ENCODE peak calls at places on chromosomes 7 and 10, in four cellular contexts. Z, C, L and D are unnamed samples.
A peak's percentile ranks its signal among the peaks of the same experiment; 100 is the strongest.

GRCh38 chr7:27175005-27175625 is 995 bp upstream of the HOXA10 start:
- DNase-seq in C (no peak), Z (peak; percentile 14), L (peak; percentile 76), D (no peak)

GRCh38 chr10:102713483-102713813 is 749 bp downstream of the ARL3 start:
- DNase-seq in Z (no peak), L (no peak), C (no peak), D (no peak)

GRCh38 chr10:70513848-70514309 is 35.3 kb downstream of the PALD1 start:
- DNase-seq in Z (no peak), L (no peak), C (no peak), D (peak; percentile 79)

GRCh38 chr7:36764929-36765328 is 40.6 kb upstream of the AOAH start:
- DNase-seq in Z (no peak), C (no peak), L (no peak), D (no peak)

GRCh38 chr10:23780331-23780730 is 341.5 kb downstream of the OTUD1 start:
- DNase-seq in Z (no peak), C (no peak), L (no peak), D (no peak)

GRCh38 chr7:127361736-127362135 is 30.8 kb downstream of the ZNF800 start:
- DNase-seq in C (no peak), Z (no peak), L (no peak), D (no peak)

GRCh38 chr7:45890902-45891461 is 2.7 kb downstream of the IGFBP1 start:
- DNase-seq in Z (no peak), C (peak; percentile 49), L (no peak), D (peak; percentile 21)

GRCh38 chr7:101733713-101734475 is 83.5 kb upstream of the CUX1 start:
- DNase-seq in Z (peak; percentile 58), L (no peak), C (peak; percentile 84), D (peak; percentile 74)

GRCh38 chr7:88095-88926 is 104.1 kb upstream of the FAM20C start:
- DNase-seq in Z (no peak), L (no peak), C (peak; percentile 53), D (no peak)

GRCh38 chr7:57367171-57367570 is 82.8 kb upstream of the ZNF716 start:
- DNase-seq in Z (no peak), L (no peak), C (no peak), D (no peak)

GRCh38 chr7:96178581-96178980 is 143.3 kb downstream of the SLC25A13 start:
- DNase-seq in C (peak; percentile 19), Z (no peak), L (no peak), D (no peak)

GRCh38 chr7:106001196-106001595 is 38.1 kb downstream of the CDHR3 start:
- DNase-seq in Z (no peak), L (no peak), C (no peak), D (no peak)

GRCh38 chr7:19561121-19561805 is 147.6 kb downstream of the POLR1F start:
- DNase-seq in C (no peak), L (no peak), Z (no peak), D (no peak)

GRCh38 chr7:129606801-129607200 is 4.7 kb upstream of the NRF1 start:
- DNase-seq in C (no peak), Z (no peak), L (no peak), D (peak; percentile 48)

GRCh38 chr10:117197189-117197588 is at the start of gene KCNK18:
- DNase-seq in L (no peak), C (no peak), Z (no peak), D (no peak)

GRCh38 chr10:99522078-99522479 is 10.7 kb upstream of the NKX2-3 start:
- DNase-seq in Z (no peak), L (no peak), C (peak; percentile 64), D (no peak)

GRCh38 chr10:130179640-130180039 is 43.4 kb downstream of the GLRX3 start:
- DNase-seq in C (peak; percentile 81), L (no peak), Z (no peak), D (peak; percentile 46)

GRCh38 chr10:101233443-101233842 is 4.2 kb upstream of the LBX1 start:
- DNase-seq in C (no peak), Z (no peak), L (no peak), D (no peak)

GRCh38 chr7:26959290-26959689 is 94.9 kb upstream of the SKAP2 start:
- DNase-seq in L (no peak), C (no peak), Z (no peak), D (no peak)

GRCh38 chr10:119025336-119025735 is 4.2 kb upstream of the NANOS1 start:
- DNase-seq in C (no peak), Z (peak; percentile 36), L (peak; percentile 89), D (no peak)
- TF ChIP-seq CTCF in C (no peak), Z (no peak), L (no peak), D (no peak)

GRCh38 chr10:93445097-93445960 is 36.8 kb downstream of the MYOF start:
- DNase-seq in Z (peak; percentile 87), C (peak; percentile 97), L (peak; percentile 98), D (peak; percentile 67)
- H3K4me3 ChIP-seq in Z (no peak overlapping the region), C (no peak overlapping the region), L (no peak overlapping the region), D (no peak overlapping the region)

GRCh38 chr10:76024460-76025123 is 593.2 kb downstream of the LRMDA start:
- DNase-seq in L (no peak), Z (no peak), C (no peak), D (no peak)

GRCh38 chr10:76020629-76021028 is 589.2 kb downstream of the LRMDA start:
- DNase-seq in L (no peak), C (no peak), Z (no peak), D (no peak)

GRCh38 chr10:76023007-76023406 is 591.6 kb downstream of the LRMDA start:
- DNase-seq in Z (no peak), C (no peak), L (no peak), D (no peak)

GRCh38 chr10:76021391-76021790 is 590.0 kb downstream of the LRMDA start:
- DNase-seq in L (no peak), C (no peak), Z (no peak), D (no peak)

GRCh38 chr10:76022366-76022765 is 590.9 kb downstream of the LRMDA start:
- DNase-seq in C (no peak), L (no peak), Z (no peak), D (no peak)
- TF ChIP-seq CTCF in C (no peak), L (no peak), Z (no peak), D (no peak)

GRCh38 chr7:24201221-24201620 is 82.8 kb upstream of the NPY start:
- DNase-seq in L (no peak), Z (no peak), C (no peak), D (no peak)
- H3K4me3 ChIP-seq in L (no peak overlapping the region), Z (no peak overlapping the region), C (no peak overlapping the region), D (no peak overlapping the region)

DNA sequence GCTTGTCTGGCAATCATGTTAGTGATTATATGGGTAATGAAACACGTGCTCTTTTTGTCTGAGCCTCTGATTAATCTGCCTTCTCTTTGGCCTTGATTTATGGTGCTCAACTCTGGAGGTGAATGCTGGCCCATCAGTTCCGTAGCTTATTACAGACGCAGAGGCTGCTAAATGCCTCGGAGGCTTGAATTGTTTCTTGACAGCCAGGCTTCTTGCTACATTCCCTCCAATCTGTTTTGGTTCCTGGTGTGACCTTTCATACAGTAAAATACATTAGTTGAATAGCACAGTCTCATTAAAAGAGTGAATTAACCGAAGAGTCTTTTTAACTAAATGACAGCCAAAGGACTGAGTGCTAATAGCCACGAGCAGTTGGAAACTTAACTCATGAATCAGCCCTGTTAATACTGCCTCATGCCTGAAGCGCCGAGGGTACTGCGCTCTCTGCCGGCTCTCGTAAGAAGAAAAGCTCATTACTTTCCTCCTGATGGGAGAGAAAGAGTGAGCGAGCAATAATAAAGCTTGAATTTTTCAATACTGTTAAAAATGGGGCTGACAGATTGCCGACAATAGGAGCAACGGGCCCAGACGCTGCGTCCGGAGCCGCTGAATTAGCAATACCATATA is 236.4 kb upstream of the GPR26 start:
- DNase-seq in C (peak; percentile 55), Z (no peak), L (no peak), D (no peak)
- TF ChIP-seq CTCF in C (peak; percentile 29), Z (no peak), L (no peak), D (no peak)